ENCODE peak calls at places on chromosomes 7 and 10, in five cellular contexts. R is endodermal cell, M is psoas muscle, E is uterus, C is transverse colon. T is an unnamed sample.

GRCh38 chr7:3244241-3244814 is 56.7 kb upstream of the SDK1 start:
- DNase-seq in C (no peak), E (no peak), M (no peak), R (no peak), T (no peak)

GRCh38 chr7:114929570-114929969 is 7.7 kb downstream of the MDFIC start:
- DNase-seq in R (no peak), E (no peak), M (no peak), C (no peak), T (no peak)

GRCh38 chr7:20206104-20206896 is 10.9 kb downstream of the MACC1 start:
- DNase-seq in M (no peak), E (no peak), C (no peak), R (no peak), T (no peak)

GRCh38 chr7:25253714-25254113 is 25.4 kb upstream of the NPVF start:
- DNase-seq in M (no peak), R (no peak), E (no peak), C (no peak), T (no peak)

GRCh38 chr7:113304104-113304503 is 185.8 kb upstream of the SMIM30 start:
- DNase-seq in R (no peak), C (no peak), M (no peak), E (no peak), T (no peak)

GRCh38 chr10:46048152-46048551 is 2.1 kb upstream of the MSMB start:
- DNase-seq in M (no peak), C (no peak), E (no peak), R (peak; percentile 87), T (no peak)

GRCh38 chr7:155001756-155002410 is 1.0 kb downstream of the PAXIP1 start:
- DNase-seq in R (no peak), C (no peak), M (no peak), E (no peak), T (no peak)

GRCh38 chr10:12960431-12960898 is 41.0 kb downstream of the CCDC3 start:
- DNase-seq in M (no peak), E (peak; percentile 46), C (peak; percentile 60), R (no peak), T (peak; percentile 77)

GRCh38 chr10:712089-712488 is 22.6 kb upstream of the DIP2C start:
- DNase-seq in M (no peak), E (no peak), C (no peak), R (no peak), T (no peak)

GRCh38 chr7:144596953-144597352 is 193.5 kb upstream of the NOBOX start:
- DNase-seq in R (no peak), C (no peak), E (no peak), M (no peak), T (no peak)

GRCh38 chr7:117730404-117730803 is 142.8 kb downstream of the CTTNBP2 start:
- DNase-seq in C (no peak), M (no peak), E (no peak), R (no peak), T (no peak)

GRCh38 chr10:124033887-124034218 is 59.5 kb downstream of the CHST15 start:
- DNase-seq in R (no peak), M (no peak), E (no peak), C (no peak), T (no peak)

GRCh38 chr7:80618105-80618504 is 20.3 kb upstream of the CD36 start:
- DNase-seq in R (no peak), E (no peak), C (no peak), M (no peak), T (no peak)

GRCh38 chr7:20301311-20301939 is 29.3 kb upstream of the ITGB8 start:
- DNase-seq in M (no peak), E (no peak), R (no peak), C (no peak), T (no peak)

GRCh38 chr10:5942471-5942870 is 34.9 kb downstream of the IL15RA start:
- DNase-seq in C (no peak), R (no peak), M (peak; percentile 75), E (peak; percentile 40), T (peak; percentile 88)

GRCh38 chr10:89837173-89838001 is 136.0 kb downstream of the KIF20B start:
- DNase-seq in C (peak; percentile 30), R (no peak), M (peak; percentile 51), E (peak; percentile 14), T (no peak)

GRCh38 chr10:67818323-67818722 is 19.7 kb downstream of the DNAJC12 start:
- DNase-seq in R (no peak), C (no peak), M (no peak), E (no peak), T (no peak)

GRCh38 chr7:90749262-90749661 is 153.1 kb downstream of the CDK14 start:
- DNase-seq in C (no peak), R (no peak), E (no peak), M (no peak), T (no peak)

GRCh38 chr7:106037489-106038176 is 74.5 kb downstream of the SYPL1 start:
- DNase-seq in R (no peak), E (no peak), C (no peak), M (no peak), T (no peak)

GRCh38 chr7:106038289-106038688 is 73.8 kb downstream of the SYPL1 start:
- DNase-seq in E (no peak), C (no peak), R (no peak), M (no peak), T (no peak)

GRCh38 chr7:106038916-106039315 is 73.2 kb downstream of the SYPL1 start:
- DNase-seq in C (no peak), M (no peak), R (no peak), E (no peak), T (no peak)

GRCh38 chr7:106041140-106041717 is 70.9 kb downstream of the SYPL1 start:
- DNase-seq in M (no peak), R (peak; percentile 91), E (no peak), C (no peak), T (no peak)

DNA sequence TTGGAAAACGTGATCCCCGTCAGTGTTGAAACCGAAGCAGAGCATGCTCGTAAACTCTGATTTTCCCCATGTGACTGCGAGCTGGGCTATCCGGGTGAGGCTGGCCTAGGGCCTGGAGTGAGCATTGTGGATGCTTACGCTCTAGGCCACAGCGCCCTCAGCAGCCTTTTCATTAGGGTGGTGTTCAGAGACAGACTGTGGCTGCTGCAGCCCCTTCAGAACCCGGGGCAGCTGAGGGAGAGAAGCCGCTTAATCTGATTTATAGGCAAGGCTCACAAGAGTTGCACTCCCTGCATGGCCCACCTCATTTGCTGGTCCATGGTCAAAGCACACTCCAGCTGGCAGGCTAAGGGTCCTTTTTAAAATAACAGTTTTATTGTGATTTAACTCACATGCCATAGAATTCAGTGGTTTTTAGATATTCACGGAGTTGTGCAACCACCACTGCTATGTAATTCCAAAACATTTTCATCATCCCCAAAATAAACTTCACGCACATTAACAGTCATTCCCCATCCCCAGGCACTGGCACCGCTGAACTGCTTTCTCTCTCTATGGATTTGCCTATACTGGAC is 72.5 kb downstream of the SYPL1 start:
- DNase-seq in M (no peak), R (peak; percentile 79), C (peak; percentile 26), E (peak; percentile 85), T (no peak)
- H3K4me1 ChIP-seq in M (peaks cover 10% of the 10 kb centered on the region), R (no peaks in the 10 kb centered on the region), C (peaks cover 12% of the 10 kb centered on the region), E (no peaks in the 10 kb centered on the region), T (no peaks in the 10 kb centered on the region)

GRCh38 chr7:142856565-142857245 is 1.8 kb downstream of the EPHB6 start:
- DNase-seq in R (no peak), C (no peak), M (no peak), E (no peak), T (no peak)
- H3K27ac ChIP-seq in R (no peak overlapping the region), C (no peak overlapping the region), M (no peak overlapping the region), E (peak overlapping the region; percentile 76), T (no peak overlapping the region)

DNA sequence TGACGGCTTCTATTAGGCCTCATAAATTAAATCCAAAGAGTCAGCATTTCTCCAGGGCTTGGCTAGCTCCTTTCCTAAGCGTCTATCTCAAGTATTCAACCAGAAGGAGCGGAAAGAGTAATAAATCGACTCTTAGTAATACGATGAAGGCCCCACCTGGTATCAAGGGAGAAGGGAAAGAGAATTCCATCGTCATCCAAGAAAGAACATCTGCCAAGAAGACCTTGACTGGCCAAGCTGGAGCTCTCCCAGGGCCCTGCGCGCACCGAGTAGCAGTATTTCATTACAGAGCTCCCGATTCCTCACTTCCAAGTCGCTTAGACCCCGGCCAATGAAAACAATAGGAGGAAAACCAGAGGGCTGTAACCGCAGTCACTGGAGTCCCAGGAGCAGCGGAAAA is 178.0 kb upstream of the FRMD4A start:
- DNase-seq in R (no peak), E (peak; percentile 23), M (peak; percentile 79), C (no peak), T (peak; percentile 65)
- H3K4me3 ChIP-seq in R (no peak overlapping the region), E (no peak overlapping the region), M (no peak overlapping the region), C (no peak overlapping the region), T (no peak overlapping the region)

GRCh38 chr7:142485617-142486226 is 227.9 kb upstream of the PRSS58 start:
- DNase-seq in R (peak; percentile 76), C (no peak), E (no peak), M (no peak), T (no peak)

GRCh38 chr7:142488234-142488633 is 230.4 kb upstream of the PRSS58 start:
- DNase-seq in C (no peak), R (no peak), M (no peak), E (no peak), T (no peak)

GRCh38 chr7:142483659-142484317 is 225.9 kb upstream of the PRSS58 start:
- DNase-seq in E (no peak), R (peak; percentile 52), C (no peak), M (no peak), T (no peak)

GRCh38 chr7:142487124-142487523 is 229.3 kb upstream of the PRSS58 start:
- DNase-seq in M (no peak), R (no peak), E (no peak), C (no peak), T (no peak)

GRCh38 chr7:142488842-142489241 is 231.0 kb upstream of the PRSS58 start:
- DNase-seq in R (no peak), C (no peak), E (no peak), M (no peak), T (no peak)
- H3K4me1 ChIP-seq in R (no peaks in the 10 kb centered on the region), C (no peaks in the 10 kb centered on the region), E (no peaks in the 10 kb centered on the region), M (no peaks in the 10 kb centered on the region), T (no peaks in the 10 kb centered on the region)

DNA sequence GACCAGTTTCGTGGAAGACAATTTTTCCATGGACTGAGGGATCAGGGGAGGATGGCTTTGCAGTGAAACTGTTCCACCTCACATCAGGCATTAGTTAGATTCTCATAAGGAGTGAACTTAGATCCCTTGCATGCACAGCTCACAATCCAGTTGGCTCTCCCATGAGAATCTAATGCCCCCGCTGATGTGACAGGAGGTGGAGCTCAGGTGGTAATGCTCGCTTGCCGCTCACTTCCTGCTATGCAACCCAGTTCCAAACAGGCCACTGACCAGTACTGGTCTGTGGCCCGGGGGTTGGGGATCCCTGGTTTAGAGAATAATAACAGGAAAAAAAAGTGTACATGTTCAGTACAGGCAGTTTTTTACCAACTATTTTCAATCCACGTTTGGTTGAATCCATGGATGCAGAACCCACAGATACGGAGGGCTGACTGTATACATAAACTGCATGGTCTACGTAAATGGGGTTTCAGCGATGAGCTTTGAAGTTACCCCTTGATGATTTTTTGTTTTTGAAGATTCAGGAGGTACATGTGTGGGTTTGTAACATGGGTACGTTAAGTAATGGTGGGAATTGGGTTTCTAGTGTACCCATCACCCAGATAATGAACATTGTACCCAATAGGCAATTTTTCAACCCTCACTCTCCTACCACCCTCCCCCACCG is 24.5 kb downstream of the OGDH start:
- DNase-seq in M (no peak), C (no peak), R (no peak), E (no peak), T (no peak)
- H3K27ac ChIP-seq in M (peak overlapping the region; percentile 93), C (peak overlapping the region; percentile 89), R (peak overlapping the region; percentile 10), E (no peak overlapping the region), T (no peak overlapping the region)

GRCh38 chr7:104878577-104878976 is 135.4 kb upstream of the KMT2E start:
- DNase-seq in M (no peak), E (no peak), C (no peak), R (no peak), T (no peak)
- H3K4me3 ChIP-seq in M (no peak overlapping the region), E (no peak overlapping the region), C (no peak overlapping the region), R (no peak overlapping the region), T (no peak overlapping the region)

T was measured in aorta.